ENCODE peak calls at places on chromosomes 3 and 15, in four cellular contexts. D, S, K and F are unnamed samples.

GRCh38 chr3:94159062-94159726 is 96.3 kb downstream of the NSUN3 start:
- DNase-seq in D (no peak), S (no peak), K (no peak), F (no peak)

GRCh38 chr3:170734737-170735070 is 135.3 kb downstream of the RPL22L1 start:
- DNase-seq in D (no peak), S (no peak), K (no peak), F (no peak)

GRCh38 chr3:11638669-11639402 is 4.9 kb downstream of the VGLL4 start:
- DNase-seq in D (no peak), S (no peak), K (no peak), F (peak; percentile 35)

GRCh38 chr3:15646924-15647511 is 45.5 kb downstream of the BTD start:
- DNase-seq in D (no peak), S (no peak), K (no peak), F (no peak)

GRCh38 chr3:177731644-177732268 is 534.5 kb upstream of the TBL1XR1 start:
- DNase-seq in D (no peak), S (no peak), K (no peak), F (no peak)

GRCh38 chr3:79018671-79019136 is 749.1 kb downstream of the ROBO1 start:
- DNase-seq in D (peak; percentile 78), S (peak; percentile 56), K (peak; percentile 65), F (peak; percentile 69)

GRCh38 chr3:45153658-45154437 is 7.7 kb upstream of the CDCP1 start:
- DNase-seq in D (no peak), S (no peak), K (no peak), F (no peak)

GRCh38 chr15:63013052-63013808 is 29.3 kb upstream of the TPM1 start:
- DNase-seq in D (no peak), S (no peak), K (no peak), F (no peak)

GRCh38 chr3:151579571-151580270 is 118.9 kb upstream of the IGSF10 start:
- DNase-seq in D (no peak), S (no peak), K (no peak), F (no peak)

GRCh38 chr3:159760056-159760455 is 228.6 kb upstream of the IL12A start:
- DNase-seq in D (no peak), S (no peak), K (no peak), F (no peak)

GRCh38 chr3:146948161-146948560 is 343.0 kb upstream of the PLSCR5 start:
- DNase-seq in D (no peak), S (no peak), K (no peak), F (no peak)

GRCh38 chr15:80986487-80986886 is 3.1 kb downstream of the MESD start:
- DNase-seq in D (no peak), S (no peak), K (no peak), F (no peak)

GRCh38 chr3:157100079-157100477 is 59.9 kb downstream of the CCNL1 start:
- DNase-seq in D (no peak), S (no peak), K (no peak), F (no peak)

GRCh38 chr15:33941279-33942063 is 26.8 kb upstream of the CHRM5 start:
- DNase-seq in D (no peak), S (no peak), K (no peak), F (no peak)

GRCh38 chr15:85523530-85523929 is 143.1 kb downstream of the AKAP13 start:
- DNase-seq in D (no peak), S (no peak), K (no peak), F (no peak)

DNA sequence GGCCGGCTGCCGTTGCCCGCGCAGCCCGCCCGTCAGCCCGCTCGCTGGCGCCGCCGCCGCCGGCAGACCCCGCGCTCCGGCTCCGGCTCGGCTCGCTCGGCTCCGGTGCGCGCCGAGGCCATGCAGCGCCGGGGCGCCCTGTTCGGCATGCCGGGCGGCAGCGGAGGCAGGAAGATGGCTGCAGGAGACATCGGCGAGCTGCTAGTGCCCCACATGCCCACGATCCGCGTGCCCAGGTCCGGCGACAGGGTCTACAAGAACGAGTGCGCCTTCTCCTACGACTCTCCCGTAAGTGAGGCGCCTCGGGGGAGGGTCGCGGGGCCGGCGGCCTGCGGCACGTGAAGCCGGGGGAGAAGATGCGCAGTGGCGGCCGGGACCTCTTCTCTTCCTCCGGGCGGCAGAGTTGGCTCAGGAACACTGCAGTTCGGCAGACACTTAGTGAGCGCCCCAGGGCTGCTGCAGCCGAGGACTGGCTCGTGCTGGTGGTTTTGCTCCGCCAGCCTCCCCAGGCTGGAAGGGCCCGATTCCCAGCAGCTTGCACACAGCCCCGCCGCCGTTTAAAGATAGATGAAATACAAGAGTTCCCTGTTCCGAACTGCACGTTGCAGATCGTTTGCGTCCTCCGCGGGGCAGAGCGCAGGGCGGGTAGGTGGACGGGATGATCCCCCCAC is 401 bp downstream of the USP13 start:
- DNase-seq in D (peak; percentile 89), S (peak; percentile 83), K (peak; percentile 75), F (peak; percentile 73)
- TF ChIP-seq CTCF in D (peak; percentile 8), S (no peak), K (no peak), F (no peak)

DNA sequence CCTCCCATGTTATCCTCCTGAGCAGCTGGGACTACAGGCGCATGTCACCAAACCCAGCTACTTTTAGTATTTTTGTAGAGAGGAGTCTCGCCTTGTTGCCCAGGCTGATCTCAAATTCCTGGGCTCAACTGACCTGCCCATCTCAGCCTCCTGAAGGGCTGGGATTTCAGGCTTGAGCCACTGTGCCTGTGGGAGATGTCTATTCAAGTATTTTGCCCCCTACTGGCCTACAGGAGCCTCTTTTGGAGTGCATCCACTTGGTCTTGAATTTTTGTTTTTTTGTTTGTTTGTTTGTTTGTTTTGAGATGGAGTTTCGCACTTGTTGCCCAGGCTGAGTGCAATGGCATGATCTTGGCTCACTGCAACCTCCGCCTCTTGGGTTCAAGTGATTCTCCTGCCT is 3.2 kb upstream of the DHX30 start:
- DNase-seq in D (no peak), S (no peak), K (peak; percentile 32), F (no peak)
- TF ChIP-seq CTCF in D (peak; percentile 21), S (no peak), K (no peak), F (no peak)

DNA sequence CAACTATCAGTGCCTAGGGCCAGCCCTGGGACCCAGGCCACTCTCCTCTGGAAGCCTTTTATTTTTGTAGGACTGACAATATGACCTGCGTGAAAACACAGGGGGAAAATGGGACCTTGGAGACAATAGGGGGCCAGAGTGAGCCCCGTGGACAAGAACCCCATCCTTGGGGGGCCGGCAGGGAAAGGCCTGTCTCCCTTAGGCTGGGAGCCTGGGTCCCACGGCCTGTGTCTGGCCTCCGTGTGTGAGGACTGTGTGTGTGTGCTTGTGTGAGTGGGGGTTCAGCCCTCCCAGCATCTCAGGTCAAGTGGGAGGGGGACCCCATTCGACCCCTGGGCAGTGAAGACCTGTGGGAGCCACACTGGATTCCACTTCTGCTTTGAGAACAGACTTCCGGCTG is 53.3 kb downstream of the EXOG start:
- DNase-seq in D (no peak), S (no peak), K (no peak), F (no peak)
- TF ChIP-seq CTCF in D (no peak), S (no peak), K (no peak), F (no peak)

GRCh38 chr15:92653836-92654524 is 1.6 kb downstream of the FAM174B start:
- DNase-seq in D (no peak), S (no peak), K (no peak), F (peak; percentile 26)

GRCh38 chr15:92654662-92655061 is 913 bp downstream of the FAM174B start:
- DNase-seq in D (no peak), S (no peak), K (no peak), F (no peak)

GRCh38 chr15:92653366-92653765 is 2.2 kb downstream of the FAM174B start:
- DNase-seq in D (no peak), S (no peak), K (no peak), F (no peak)

GRCh38 chr15:92656089-92656488 is 514 bp upstream of the FAM174B start:
- DNase-seq in D (no peak), S (no peak), K (no peak), F (no peak)

DNA sequence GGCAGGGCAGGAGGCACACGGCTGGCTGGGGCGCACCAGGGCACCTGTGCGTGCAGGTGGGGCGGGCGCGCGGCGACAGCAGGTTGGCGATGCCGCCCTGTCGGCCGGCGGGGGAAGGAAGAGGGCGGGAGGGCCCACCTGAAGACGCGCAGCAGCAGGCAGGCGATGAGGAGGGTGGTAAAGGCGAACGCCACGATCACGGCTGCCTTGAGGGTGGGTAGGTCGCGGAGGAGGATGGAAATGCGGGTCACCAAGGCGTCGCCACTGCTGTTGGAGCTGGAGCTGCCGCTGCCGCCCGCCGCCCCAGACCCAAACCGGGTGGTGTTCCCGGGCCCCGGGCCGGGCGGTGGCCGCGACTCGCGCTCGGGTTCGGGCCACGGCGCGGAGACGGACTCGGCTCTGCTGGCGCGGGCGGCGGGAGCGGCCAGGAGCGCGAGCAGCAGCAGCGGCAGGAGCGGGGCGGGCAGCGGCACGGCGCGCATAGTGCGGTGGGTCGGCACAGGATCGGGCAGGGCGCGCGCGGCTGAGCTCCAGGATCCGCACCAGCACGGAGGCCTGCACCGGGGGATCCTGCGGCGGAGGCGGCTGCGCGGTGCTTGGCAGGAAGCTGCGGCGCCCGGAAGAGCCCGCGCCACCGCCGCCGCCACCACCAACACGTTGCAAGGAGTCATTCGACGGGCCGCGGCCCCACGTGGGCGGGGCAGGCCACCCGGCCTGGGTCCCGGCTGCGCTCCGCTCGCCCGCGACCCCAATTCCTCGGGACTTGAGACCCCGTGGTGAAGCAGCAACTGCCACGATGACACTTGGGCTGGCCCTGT is at the start of gene FAM174B:
- DNase-seq in D (peak; percentile 82), S (peak; percentile 71), K (peak; percentile 71), F (peak; percentile 81)
- TF ChIP-seq CTCF in D (no peak), S (no peak), K (no peak), F (no peak)

DNA sequence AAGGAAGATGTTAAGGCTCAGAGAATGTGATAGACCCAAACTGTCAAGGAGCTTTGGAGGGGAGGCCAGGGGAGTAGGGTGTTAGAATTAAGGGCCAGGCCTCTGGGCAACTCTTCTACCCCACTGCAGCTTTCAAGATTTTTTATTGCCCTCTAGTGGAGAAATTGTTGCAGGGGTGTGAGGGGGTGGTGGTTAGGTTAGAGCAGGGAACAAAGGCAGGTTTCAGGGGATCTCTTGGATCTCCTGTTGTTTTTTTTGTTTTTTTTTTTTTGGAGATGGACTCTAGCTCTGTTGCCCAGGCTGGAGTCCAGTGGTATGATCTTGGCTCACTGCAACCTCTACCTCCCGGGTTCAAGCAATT is 1.4 kb upstream of the SEC13 start:
- DNase-seq in D (no peak), S (no peak), K (no peak), F (no peak)
- TF ChIP-seq CTCF in D (peak; percentile 27), S (no peak), K (peak; percentile 26), F (no peak)

GRCh38 chr15:52540374-52541012 is 11.8 kb upstream of the MYO5A start:
- DNase-seq in D (no peak), S (no peak), K (no peak), F (no peak)

GRCh38 chr15:52551762-52552161 is 17.1 kb downstream of the ARPP19 start:
- DNase-seq in D (no peak), S (no peak), K (no peak), F (no peak)

DNA sequence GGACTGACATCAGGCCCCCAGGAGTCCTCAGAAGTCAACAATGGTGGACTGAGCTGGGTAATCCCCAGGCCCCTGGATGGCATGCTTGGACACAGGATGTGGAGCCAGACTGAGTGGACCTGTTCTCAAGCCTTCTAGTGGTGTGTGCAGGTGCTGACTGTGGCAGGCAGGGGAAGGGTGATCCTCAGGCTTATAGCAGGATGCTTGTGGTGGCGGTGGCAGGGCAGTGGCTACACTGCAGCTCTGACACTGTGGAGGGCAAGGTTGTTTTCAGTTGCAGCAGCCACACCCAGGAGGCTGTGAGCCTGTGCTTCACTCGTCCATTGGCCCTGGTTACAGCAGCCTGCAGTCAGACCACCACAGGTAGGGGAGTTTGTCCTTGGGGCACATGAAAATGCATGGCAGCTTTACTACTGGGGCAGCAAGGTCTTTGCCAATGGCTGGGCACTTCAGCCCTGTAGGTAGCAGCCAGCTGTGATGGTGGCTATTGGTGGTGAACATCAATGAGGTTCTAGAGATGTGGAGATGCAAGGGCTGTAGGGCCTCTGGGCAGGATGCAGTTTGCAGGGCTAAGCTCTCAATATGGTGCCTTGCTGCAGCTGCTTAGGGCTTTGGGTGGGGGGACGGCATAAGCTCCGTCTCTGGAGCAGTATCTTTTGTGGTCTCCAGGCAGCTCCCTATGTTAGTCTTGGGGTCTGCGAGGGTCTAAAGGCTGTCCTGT is 17.5 kb upstream of the MYO5A start:
- DNase-seq in D (no peak), S (no peak), K (no peak), F (no peak)
- TF ChIP-seq CTCF in D (no peak), S (no peak), K (no peak), F (no peak)